ENCODE peak calls at places on chromosome 20, in seven cellular contexts. N is hypothalamus, I is choroid plexus epithelial cell, G is foreskin keratinocyte, M is fibroblast of pulmonary artery, Z is A549, A is IMR-90. E is an unnamed sample.

GRCh38 chr20:4161447-4162251 is 146.3 kb upstream of the RNF24 start:
- DNase-seq in N (no peak), I (peak), G (no peak), M (no peak), Z (no peak), A (no peak), E (no peak)

GRCh38 chr20:20549267-20549612 is 163.2 kb downstream of the RALGAPA2 start:
- DNase-seq in N (no peak), I (no peak), G (peak), M (no peak), Z (no peak), A (no peak), E (no peak)

GRCh38 chr20:44600301-44600700 is 17.9 kb downstream of the PKIG start:
- DNase-seq in N (no peak), I (no peak), G (no peak), M (no peak), Z (no peak), A (no peak), E (no peak)

GRCh38 chr20:50110141-50111047 is 2.6 kb downstream of the UBE2V1 start:
- DNase-seq in N (no peak), I (peak), G (peak), M (peak), Z (no peak), A (no peak), E (peak)

GRCh38 chr20:54019127-54019526 is 51.3 kb downstream of the BCAS1 start:
- DNase-seq in N (no peak), I (no peak), G (no peak), M (no peak), Z (no peak), A (no peak), E (no peak)

GRCh38 chr20:38599410-38599882 is 2.2 kb upstream of the ARHGAP40 start:
- DNase-seq in N (no peak), I (peak), G (peak), M (peak), Z (no peak), A (no peak), E (no peak)

GRCh38 chr20:24316731-24317130 is 152.7 kb upstream of the SYNDIG1 start:
- DNase-seq in N (no peak), I (no peak), G (no peak), M (no peak), Z (no peak), A (no peak), E (no peak)

GRCh38 chr20:62764156-62764935 is 31.9 kb upstream of the MRGBP start:
- DNase-seq in N (no peak), I (no peak), G (no peak), M (no peak), Z (no peak), A (no peak), E (no peak)

GRCh38 chr20:8082999-8083398 is 49.1 kb upstream of the PLCB1 start:
- DNase-seq in N (no peak), I (peak), G (peak), M (peak), Z (no peak), A (peak), E (peak)

GRCh38 chr20:44716309-44717106 is 1.3 kb downstream of the CCN5 start:
- DNase-seq in N (no peak), I (no peak), G (no peak), M (no peak), Z (no peak), A (no peak), E (no peak)

GRCh38 chr20:840858-841567 is 7.5 kb downstream of the FAM110A start:
- DNase-seq in N (no peak), I (peak), G (no peak), M (no peak), Z (peak), A (no peak), E (peak)

GRCh38 chr20:62676976-62677375 is 31.7 kb upstream of the NTSR1 start:
- DNase-seq in N (no peak), I (no peak), G (no peak), M (no peak), Z (no peak), A (no peak), E (no peak)

GRCh38 chr20:5264807-5265206 is 51.9 kb downstream of the PROKR2 start:
- DNase-seq in N (no peak), I (no peak), G (no peak), M (no peak), Z (no peak), A (no peak), E (no peak)

GRCh38 chr20:1177680-1178079 is 7.1 kb downstream of the TMEM74B start:
- DNase-seq in N (no peak), I (peak), G (peak), M (peak), Z (no peak), A (peak), E (peak)

GRCh38 chr20:50373674-50374286 is 136.4 kb upstream of the PTPN1 start:
- DNase-seq in N (no peak), I (no peak), G (peak), M (peak), Z (peak), A (no peak), E (no peak)

GRCh38 chr20:22836211-22836610 is 198.9 kb upstream of the SSTR4 start:
- DNase-seq in N (no peak), I (no peak), G (peak), M (peak), Z (no peak), A (no peak), E (peak)

GRCh38 chr20:50267041-50267865 is 76.6 kb downstream of the CEBPB start:
- DNase-seq in N (peak), I (peak), G (no peak), M (peak), Z (peak), A (peak), E (no peak)

GRCh38 chr20:49882171-49882970 is 33.0 kb downstream of the SPATA2 start:
- DNase-seq in N (no peak), I (no peak), G (no peak), M (no peak), Z (no peak), A (no peak), E (no peak)

GRCh38 chr20:64116541-64117423 is 9.4 kb upstream of the NPBWR2 start:
- DNase-seq in N (no peak), I (no peak), G (no peak), M (no peak), Z (no peak), A (no peak), E (no peak)

GRCh38 chr20:13868331-13868730 is 83.5 kb downstream of the NDUFAF5 start:
- DNase-seq in N (no peak), I (peak), G (peak), M (peak), Z (no peak), A (peak), E (peak)

GRCh38 chr20:23157741-23158140 is 71.6 kb upstream of the CD93 start:
- DNase-seq in N (no peak), I (no peak), G (peak), M (no peak), Z (no peak), A (no peak), E (no peak)

GRCh38 chr20:23048283-23049200 is 930 bp downstream of the THBD start:
- DNase-seq in N (no peak), I (peak), G (peak), M (peak), Z (peak), A (peak), E (peak)

GRCh38 chr20:3494218-3494617 is 23.4 kb downstream of the ATRN start:
- DNase-seq in N (no peak), I (no peak), G (peak), M (no peak), Z (no peak), A (no peak), E (no peak)

GRCh38 chr20:55882922-55883321 is 122.4 kb downstream of the CBLN4 start:
- DNase-seq in N (no peak), I (no peak), G (no peak), M (no peak), Z (no peak), A (no peak), E (no peak)

GRCh38 chr20:5000263-5001173 is 792 bp downstream of the SLC23A2 start:
- DNase-seq in N (peak), I (no peak), G (no peak), M (no peak), Z (no peak), A (peak), E (no peak)

GRCh38 chr20:50304883-50305635 is 114.4 kb downstream of the CEBPB start:
- DNase-seq in N (no peak), I (peak), G (no peak), M (peak), Z (no peak), A (peak), E (peak)

GRCh38 chr20:8244637-8245036 is 112.6 kb downstream of the PLCB1 start:
- DNase-seq in N (no peak), I (peak), G (no peak), M (peak), Z (no peak), A (peak), E (peak)

GRCh38 chr20:24584538-24585356 is 115.3 kb downstream of the SYNDIG1 start:
- DNase-seq in N (peak), I (peak), G (no peak), M (peak), Z (no peak), A (peak), E (peak)

GRCh38 chr20:45407783-45408645 is at the start of gene DBNDD2:
- DNase-seq in N (peak), I (no peak), G (no peak), M (no peak), Z (no peak), A (no peak), E (no peak)

GRCh38 chr20:8330785-8331699 is 199.0 kb downstream of the PLCB1 start:
- DNase-seq in N (no peak), I (peak), G (no peak), M (peak), Z (no peak), A (no peak), E (peak)

GRCh38 chr20:1894471-1894950 is 696 bp upstream of the SIRPA start:
- DNase-seq in N (peak), I (peak), G (no peak), M (no peak), Z (peak), A (peak), E (peak)

GRCh38 chr20:10051185-10051584 is 16.4 kb downstream of the ANKEF1 start:
- DNase-seq in N (no peak), I (no peak), G (no peak), M (no peak), Z (no peak), A (no peak), E (no peak)

GRCh38 chr20:38776363-38776762 is 28.1 kb downstream of the ACTR5 start:
- DNase-seq in N (no peak), I (no peak), G (no peak), M (no peak), Z (no peak), A (no peak), E (no peak)

GRCh38 chr20:44089987-44090674 is 96.9 kb downstream of the JPH2 start:
- DNase-seq in N (no peak), I (peak), G (peak), M (peak), Z (peak), A (peak), E (peak)